ENCODE peak calls at places on chromosomes 6 and 20, in seven cellular contexts. K is GM12891, J is stomach, V is breast epithelium, O is endothelial cell of umbilical vein, D is suprapubic skin, B is esophagus muscularis mucosa. U is an unnamed sample.

GRCh38 chr20:22402990-22403859 is 181.1 kb downstream of the FOXA2 start:
- DNase-seq in K (no peak), J (no peak), V (no peak), O (no peak), D (no peak), B (no peak), U (no peak)

GRCh38 chr6:161272600-161273355 is 1.1 kb downstream of the AGPAT4 start:
- DNase-seq in K (no peak), J (no peak), V (no peak), O (peak), D (no peak), B (peak), U (no peak)

GRCh38 chr6:96702626-96703025 is 134.7 kb downstream of the GPR63 start:
- DNase-seq in K (no peak), J (no peak), V (no peak), O (no peak), D (no peak), B (no peak), U (no peak)

GRCh38 chr6:168367285-168367720 is 47.7 kb upstream of the DACT2 start:
- DNase-seq in K (no peak), J (no peak), V (no peak), O (no peak), D (peak), B (no peak), U (no peak)

GRCh38 chr6:82083646-82084045 is 163.9 kb downstream of the IBTK start:
- DNase-seq in K (no peak), J (no peak), V (no peak), O (no peak), D (no peak), B (no peak), U (no peak)

GRCh38 chr6:43766964-43767461 is 3.0 kb upstream of the VEGFA start:
- DNase-seq in K (no peak), J (peak), V (no peak), O (no peak), D (no peak), B (no peak), U (no peak)

GRCh38 chr6:157072128-157072527 is 251.2 kb downstream of the TMEM242 start:
- DNase-seq in K (no peak), J (no peak), V (no peak), O (no peak), D (no peak), B (no peak), U (no peak)

GRCh38 chr6:151324079-151324825 is 67.1 kb downstream of the ZBTB2 start:
- DNase-seq in K (peak), J (peak), V (peak), O (peak), D (peak), B (peak), U (peak)

GRCh38 chr6:170224694-170225660 is 65.9 kb downstream of the DLL1 start:
- DNase-seq in K (no peak), J (peak), V (peak), O (no peak), D (peak), B (no peak), U (no peak)

GRCh38 chr6:70059047-70059719 is 192.8 kb downstream of the COL19A1 start:
- DNase-seq in K (no peak), J (no peak), V (no peak), O (no peak), D (no peak), B (no peak), U (no peak)

GRCh38 chr6:28898710-28898965 is 25.1 kb downstream of the TRIM27 start:
- DNase-seq in K (no peak), J (no peak), V (no peak), O (no peak), D (no peak), B (no peak), U (no peak)

GRCh38 chr6:28903686-28904085 is 20.1 kb downstream of the TRIM27 start:
- DNase-seq in K (no peak), J (no peak), V (no peak), O (no peak), D (no peak), B (no peak), U (no peak)

GRCh38 chr6:28896505-28897392 is 27.0 kb downstream of the TRIM27 start:
- DNase-seq in K (no peak), J (peak), V (peak), O (peak), D (no peak), B (no peak), U (peak)

GRCh38 chr6:28895131-28895812 is 28.5 kb downstream of the TRIM27 start:
- DNase-seq in K (peak), J (peak), V (peak), O (peak), D (peak), B (peak), U (peak)

GRCh38 chr6:28900577-28901266 is 23.1 kb downstream of the TRIM27 start:
- DNase-seq in K (no peak), J (no peak), V (no peak), O (no peak), D (no peak), B (no peak), U (no peak)
- TF ChIP-seq POLR2A in K (no peak), J (no peak), V (no peak), O (peak), D (no peak), B (no peak), U (no peak)

GRCh38 chr6:27133281-27134227 is 113.9 kb upstream of the PRSS16 start:
- DNase-seq in K (no peak), J (peak), V (peak), O (peak), D (no peak), B (no peak), U (no peak)
- TF ChIP-seq POLR2AphosphoS5 in K (peak), J (peak), V (peak), O (peak), D (no peak), B (peak), U (peak)

GRCh38 chr20:31663838-31664695 is 26.4 kb downstream of the COX4I2 start:
- DNase-seq in K (no peak), J (peak), V (no peak), O (no peak), D (no peak), B (no peak), U (no peak)

GRCh38 chr20:31667315-31668285 is 29.9 kb downstream of the COX4I2 start:
- DNase-seq in K (no peak), J (no peak), V (no peak), O (no peak), D (no peak), B (no peak), U (no peak)

GRCh38 chr20:31665753-31666152 is 28.0 kb downstream of the COX4I2 start:
- DNase-seq in K (no peak), J (no peak), V (no peak), O (no peak), D (no peak), B (no peak), U (no peak)

GRCh38 chr20:31664696-31665354 is 27.1 kb downstream of the COX4I2 start:
- DNase-seq in K (no peak), J (no peak), V (no peak), O (no peak), D (no peak), B (no peak), U (no peak)

GRCh38 chr20:31666258-31667042 is 28.7 kb downstream of the COX4I2 start:
- DNase-seq in K (no peak), J (no peak), V (no peak), O (no peak), D (no peak), B (no peak), U (no peak)
- TF ChIP-seq POLR2A in K (no peak), J (no peak), V (no peak), O (no peak), D (no peak), B (no peak), U (no peak)

DNA sequence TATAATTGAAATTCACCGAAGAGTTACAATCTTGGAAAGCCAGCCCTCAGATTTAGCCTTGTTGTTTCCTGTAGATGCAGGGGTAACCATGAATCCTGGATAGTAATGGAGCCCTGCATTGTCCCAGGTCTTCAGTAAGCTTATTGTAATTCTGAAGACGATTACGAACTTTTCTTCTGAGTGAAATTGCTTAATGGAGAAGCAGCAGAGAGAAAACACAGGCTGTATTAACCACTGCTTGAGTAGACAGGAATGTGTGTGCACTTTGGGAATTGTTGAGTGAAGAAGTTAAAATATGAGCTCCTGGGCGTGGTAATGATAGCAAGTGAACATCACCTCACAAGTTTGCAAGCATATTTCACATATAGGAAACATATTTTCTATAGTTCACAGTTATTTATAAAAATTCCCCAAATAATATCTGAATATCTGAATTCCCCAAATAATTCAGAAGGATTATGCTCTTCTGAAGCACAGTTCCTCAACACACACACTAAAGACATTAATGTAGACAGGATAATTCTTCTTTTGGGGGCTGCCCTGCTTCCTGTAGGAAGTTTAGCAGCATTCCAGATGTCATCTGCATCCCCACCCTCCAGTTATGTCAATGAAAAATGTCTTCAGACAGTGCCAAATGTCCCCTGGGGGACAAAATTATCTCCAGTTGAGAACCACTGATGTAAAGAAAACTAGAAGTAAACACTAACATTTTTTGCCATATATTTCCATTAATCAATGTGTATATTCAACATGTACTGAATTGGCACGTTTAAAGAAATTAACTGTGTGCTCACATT is 26.1 kb upstream of the NAA20 start:
- DNase-seq in K (no peak), J (no peak), V (no peak), O (no peak), D (no peak), B (no peak), U (no peak)
- TF ChIP-seq POLR2AphosphoS5 in K (no peak), J (no peak), V (no peak), O (no peak), D (no peak), B (no peak), U (no peak)

DNA sequence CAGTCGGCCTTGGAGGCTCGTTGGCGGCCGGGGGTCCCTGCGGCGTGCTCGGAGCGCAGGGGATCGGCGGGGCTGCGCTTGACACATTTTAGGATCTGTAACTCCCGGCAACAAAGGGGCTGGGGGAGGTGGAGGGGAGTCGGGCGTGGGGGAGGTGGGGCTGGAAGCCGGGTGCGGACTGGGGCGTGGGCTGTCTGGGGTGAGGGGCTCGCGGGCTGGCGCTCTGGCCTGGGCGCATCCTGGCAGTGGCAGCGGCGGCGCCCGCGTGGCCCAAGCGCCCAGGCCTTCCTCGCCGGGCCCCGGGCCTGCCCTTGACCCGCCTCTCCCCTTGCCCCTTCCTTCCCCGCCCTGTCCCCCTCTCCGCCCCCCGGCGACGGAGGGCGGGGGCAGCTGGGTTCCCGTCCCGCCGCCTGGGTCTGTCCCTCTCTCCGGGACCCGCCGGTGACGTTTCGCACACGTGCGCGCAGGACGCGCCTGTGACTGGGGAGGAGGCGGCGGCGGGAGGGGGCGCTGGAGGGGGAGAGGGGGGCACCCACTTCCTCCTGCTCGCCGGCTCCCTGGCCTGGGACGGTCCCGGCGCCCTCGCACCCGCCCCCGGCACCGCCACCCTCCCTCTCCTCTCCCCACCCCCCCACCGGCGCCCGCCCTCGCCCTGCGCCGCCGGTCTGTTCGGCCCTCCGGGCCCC is 1.5 kb downstream of the E2F3 start:
- DNase-seq in K (peak), J (peak), V (peak), O (peak), D (peak), B (peak), U (peak)
- TF ChIP-seq POLR2A in K (no peak), J (no peak), V (no peak), O (no peak), D (no peak), B (peak), U (peak)

GRCh38 chr6:163048345-163048744 is 320.6 kb downstream of the PACRG start:
- DNase-seq in K (no peak), J (no peak), V (no peak), O (no peak), D (no peak), B (no peak), U (no peak)
- TF ChIP-seq POLR2AphosphoS5 in K (no peak), J (no peak), V (no peak), O (no peak), D (no peak), B (no peak), U (no peak)